ENCODE peak calls at places on chromosomes 12 and 14, in four cellular contexts. O is PC-3, X is OCI-LY7, N is thyroid gland. E is an unnamed sample. For H3K4me1, the result is how much of the 10 kb centered on the place peaks cover.

GRCh38 chr12:115451785-115452736 is 768.1 kb upstream of the TBX3 start:
- DNase-seq in O (peak), X (no peak), N (peak), E (peak)

GRCh38 chr12:106071686-106072085 is 67.1 kb downstream of the NUAK1 start:
- DNase-seq in O (no peak), X (no peak), N (no peak), E (no peak)

GRCh38 chr14:53109028-53109687 is 44.0 kb downstream of the DDHD1 start:
- DNase-seq in O (no peak), X (peak), N (no peak), E (no peak)

GRCh38 chr12:11040162-11040561 is 9.0 kb upstream of the TAS2R31 start:
- DNase-seq in O (no peak), X (no peak), N (no peak), E (no peak)

GRCh38 chr12:116717466-116718457 is 20.1 kb downstream of the SPRING1 start:
- DNase-seq in O (no peak), X (no peak), N (peak), E (peak)

GRCh38 chr12:45336331-45336730 is 120.4 kb downstream of the ANO6 start:
- DNase-seq in O (peak), X (no peak), N (no peak), E (no peak)

GRCh38 chr12:45292486-45293195 is 76.7 kb downstream of the ANO6 start:
- DNase-seq in O (no peak), X (no peak), N (no peak), E (no peak)

GRCh38 chr14:24325963-24326362 is 8.9 kb downstream of the ADCY4 start:
- DNase-seq in O (no peak), X (no peak), N (no peak), E (no peak)

GRCh38 chr12:51948066-51948465 is 3.4 kb upstream of the ACVR1B start:
- DNase-seq in O (no peak), X (no peak), N (no peak), E (no peak)

GRCh38 chr12:90067791-90068190 is 359.2 kb upstream of the ATP2B1 start:
- DNase-seq in O (no peak), X (no peak), N (no peak), E (no peak)

GRCh38 chr12:103114296-103115055 is 157.0 kb downstream of the ASCL1 start:
- DNase-seq in O (no peak), X (peak), N (no peak), E (peak)

GRCh38 chr14:46574236-46574970 is 77.2 kb downstream of the RPL10L start:
- DNase-seq in O (peak), X (no peak), N (no peak), E (no peak)

GRCh38 chr14:104315169-104315568 is 176.8 kb downstream of the KIF26A start:
- DNase-seq in O (no peak), X (no peak), N (no peak), E (no peak)

GRCh38 chr14:71355324-71356201 is 448.3 kb downstream of the PCNX1 start:
- DNase-seq in O (no peak), X (no peak), N (peak), E (peak)

GRCh38 chr12:132148368-132149045 is 4.2 kb downstream of the NOC4L start:
- DNase-seq in O (no peak), X (no peak), N (no peak), E (no peak)

GRCh38 chr12:82438356-82438755 is 80.0 kb downstream of the METTL25 start:
- DNase-seq in O (no peak), X (no peak), N (no peak), E (no peak)

GRCh38 chr12:13218641-13219040 is 22.1 kb downstream of the EMP1 start:
- DNase-seq in O (no peak), X (no peak), N (no peak), E (no peak)

GRCh38 chr14:87837306-87837705 is 155.7 kb downstream of the GALC start:
- DNase-seq in O (no peak), X (no peak), N (no peak), E (no peak)

GRCh38 chr12:132075026-132075713 is 68.9 kb downstream of the DDX51 start:
- DNase-seq in O (peak), X (no peak), N (no peak), E (no peak)

GRCh38 chr14:104230119-104230885 is 91.9 kb downstream of the KIF26A start:
- DNase-seq in O (no peak), X (no peak), N (no peak), E (peak)

GRCh38 chr12:29241821-29242591 is 92.9 kb downstream of the FAR2 start:
- DNase-seq in O (peak), X (no peak), N (no peak), E (no peak)

GRCh38 chr12:51926718-51927117 is 19.4 kb downstream of the ACVRL1 start:
- DNase-seq in O (peak), X (peak), N (peak), E (no peak)

GRCh38 chr14:31206536-31207286 is 882 bp downstream of the HECTD1 start:
- DNase-seq in O (peak), X (peak), N (peak), E (peak)

GRCh38 chr12:93530358-93530757 is 42.1 kb upstream of the SOCS2 start:
- DNase-seq in O (no peak), X (no peak), N (no peak), E (no peak)

GRCh38 chr14:92397140-92397815 is 74.3 kb downstream of the SLC24A4 start:
- DNase-seq in O (peak), X (no peak), N (no peak), E (no peak)

GRCh38 chr14:23099212-23099861 is 4.0 kb downstream of the C14orf119 start:
- DNase-seq in O (no peak), X (no peak), N (peak), E (no peak)

GRCh38 chr12:6923851-6924250 is 3.9 kb upstream of the ATN1 start:
- DNase-seq in O (no peak), X (no peak), N (no peak), E (no peak)

GRCh38 chr12:46560874-46561273 is 188.3 kb upstream of the SLC38A2 start:
- DNase-seq in O (no peak), X (no peak), N (no peak), E (no peak)

GRCh38 chr12:49092086-49092815 is 2.4 kb downstream of the DHH start:
- DNase-seq in O (peak), X (peak), N (peak), E (no peak)
- TF ChIP-seq CTCF in O (peak), X (peak), N (no peak), E (no peak)

DNA sequence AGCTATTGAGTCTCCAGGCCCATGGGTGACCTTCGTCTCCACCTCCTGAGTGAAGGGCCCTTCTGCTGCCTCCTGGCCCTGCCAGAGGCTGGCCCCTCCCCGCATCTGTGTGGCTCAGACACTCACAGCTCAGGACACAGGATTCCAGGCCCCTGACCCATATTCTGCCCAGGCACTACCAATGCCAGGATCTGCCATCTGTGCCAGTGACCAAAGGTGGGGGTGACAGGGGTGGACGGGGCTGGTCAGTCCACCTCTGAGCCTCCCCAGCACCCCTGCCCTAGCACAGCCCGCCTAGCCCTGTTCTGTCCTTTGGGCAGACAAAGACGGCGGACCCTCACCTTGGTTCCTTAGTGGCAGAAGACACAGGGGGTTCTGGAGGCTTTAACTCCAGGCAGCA is 2.8 kb downstream of the ASB2 start:
- DNase-seq in O (no peak), X (no peak), N (no peak), E (no peak)
- H3K4me1 ChIP-seq in O (under half), X (half or more), N (under half), E (under half)

DNA sequence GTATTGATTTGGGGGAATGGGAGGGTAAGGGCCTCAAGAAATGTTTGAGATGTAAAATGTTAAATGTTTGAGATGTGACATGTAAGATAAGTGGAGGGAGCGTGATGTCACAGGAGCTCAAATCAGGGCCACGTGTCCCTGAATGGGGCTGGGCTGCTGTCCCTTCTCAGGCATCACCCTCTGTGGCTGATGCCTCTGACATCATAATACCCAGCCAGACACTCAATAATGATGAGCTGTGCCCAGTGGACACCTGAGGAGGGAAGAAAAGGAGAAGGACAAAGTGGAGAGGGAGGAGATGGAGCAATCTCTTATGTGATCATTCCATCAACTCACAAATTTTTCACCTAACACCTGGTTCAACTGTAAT is 120.8 kb downstream of the SAMD4A start:
- DNase-seq in O (no peak), X (no peak), N (no peak), E (no peak)
- H3K27ac ChIP-seq in O (no peak), X (no peak), N (peak), E (peak)

GRCh38 chr14:96582995-96583394 is 80.8 kb downstream of the PAPOLA start:
- DNase-seq in O (no peak), X (no peak), N (no peak), E (no peak)

GRCh38 chr14:96583605-96584041 is 81.4 kb downstream of the PAPOLA start:
- DNase-seq in O (no peak), X (no peak), N (no peak), E (peak)

GRCh38 chr14:96584907-96585671 is 82.9 kb downstream of the PAPOLA start:
- DNase-seq in O (no peak), X (no peak), N (no peak), E (no peak)

GRCh38 chr14:96585672-96586013 is 83.5 kb downstream of the PAPOLA start:
- DNase-seq in O (no peak), X (no peak), N (no peak), E (no peak)

GRCh38 chr14:96584199-96584906 is 82.2 kb downstream of the PAPOLA start:
- DNase-seq in O (peak), X (peak), N (peak), E (no peak)
- TF ChIP-seq CTCF in O (peak), X (peak), N (peak), E (no peak)

GRCh38 chr12:120851939-120852338 is 52.2 kb downstream of the SPPL3 start:
- DNase-seq in O (no peak), X (no peak), N (no peak), E (no peak)
- H3K4me1 ChIP-seq in O (under half), X (half or more), N (half or more), E (under half)

GRCh38 chr14:68634346-68634745 is 158.5 kb downstream of the ZFP36L1 start:
- DNase-seq in O (no peak), X (no peak), N (no peak), E (peak)
- H3K27ac ChIP-seq in O (no peak), X (no peak), N (peak), E (no peak)

DNA sequence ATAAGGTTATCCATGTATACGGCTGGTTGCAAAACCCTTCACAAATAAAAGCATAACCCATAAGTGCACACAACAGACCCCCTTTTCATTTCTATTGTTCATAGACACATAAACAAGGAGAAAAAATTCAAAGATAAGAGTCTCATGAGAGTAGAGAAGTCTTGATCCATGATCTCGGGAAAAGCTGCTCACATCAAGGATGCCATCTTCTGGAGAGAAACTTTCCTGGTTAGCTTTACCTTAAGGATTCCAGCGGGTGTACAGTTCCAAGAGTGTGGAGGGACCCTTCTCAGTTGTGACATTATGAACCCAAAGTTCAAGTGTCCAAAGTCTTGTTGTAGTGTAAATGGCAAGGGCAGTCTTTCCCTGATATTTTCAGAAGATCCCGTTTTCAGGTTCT is 144.5 kb downstream of the LLPH start:
- DNase-seq in O (no peak), X (no peak), N (no peak), E (no peak)
- TF ChIP-seq CTCF in O (no peak), X (no peak), N (no peak), E (no peak)